ENCODE peak calls at places on chromosome 6, in ten cellular contexts. E is RWPE2; F is A549; W is testis; I is lower lobe of right lung; P is PC-3; R is pancreas; X is CD8-positive, alpha-beta T cell; S is neural progenitor cell; V is heart right ventricle. O is an unnamed sample.

GRCh38 chr6:48744948-48745347 is 634.0 kb upstream of the PTCHD4 start:
- DNase-seq in X (no peak), I (no peak), F (no peak), R (no peak), W (no peak), E (no peak), V (no peak), S (no peak), P (peak; percentile 82), O (peak; percentile 58)

GRCh38 chr6:42493914-42494539 is 42.3 kb upstream of the TRERF1 start:
- DNase-seq in E (no peak), R (no peak), S (no peak), F (no peak), I (no peak), X (no peak), V (no peak), P (no peak), W (no peak), O (no peak)

GRCh38 chr6:109491207-109491938 is 8.4 kb upstream of the ZBTB24 start:
- DNase-seq in X (peak; percentile 27), I (no peak), V (no peak), E (no peak), R (no peak), F (no peak), P (peak; percentile 62), W (no peak), S (no peak), O (peak; percentile 45)

GRCh38 chr6:73079611-73079955 is 145.7 kb downstream of the KHDC1L start:
- DNase-seq in P (peak; percentile 83), R (no peak), E (no peak), V (no peak), S (no peak), I (no peak), X (no peak), F (no peak), W (no peak), O (no peak)

GRCh38 chr6:15411766-15412165 is 165.9 kb downstream of the JARID2 start:
- DNase-seq in I (no peak), X (no peak), S (peak; percentile 47), F (no peak), P (no peak), V (no peak), E (no peak), R (no peak), W (no peak), O (no peak)

GRCh38 chr6:77339926-77340325 is 123.4 kb downstream of the HTR1B start:
- DNase-seq in R (no peak), E (no peak), X (no peak), F (no peak), V (no peak), W (no peak), I (no peak), S (no peak), P (no peak), O (no peak)

GRCh38 chr6:135170849-135171248 is 10.3 kb upstream of the MYB start:
- DNase-seq in E (no peak), R (no peak), F (no peak), P (peak; percentile 21), V (no peak), S (no peak), X (no peak), I (no peak), W (no peak), O (no peak)

GRCh38 chr6:43089467-43089866 is 13.4 kb downstream of the PTK7 start:
- DNase-seq in V (no peak), E (no peak), W (no peak), F (no peak), X (no peak), I (no peak), S (peak; percentile 70), R (no peak), P (no peak), O (no peak)

GRCh38 chr6:161136655-161137054 is 137.2 kb downstream of the AGPAT4 start:
- DNase-seq in E (no peak), F (no peak), V (no peak), W (no peak), X (no peak), S (no peak), I (no peak), R (no peak), P (no peak), O (no peak)

GRCh38 chr6:161135695-161136591 is 137.9 kb downstream of the AGPAT4 start:
- DNase-seq in R (no peak), I (no peak), E (no peak), P (no peak), W (no peak), X (no peak), F (no peak), V (no peak), S (no peak), O (no peak)

GRCh38 chr6:161137839-161138544 is 135.9 kb downstream of the AGPAT4 start:
- DNase-seq in S (no peak), V (no peak), X (no peak), I (no peak), E (no peak), R (no peak), F (no peak), W (no peak), P (peak; percentile 77), O (no peak)

GRCh38 chr6:161138545-161139303 is 135.1 kb downstream of the AGPAT4 start:
- DNase-seq in X (no peak), V (no peak), F (no peak), S (no peak), R (no peak), W (no peak), I (no peak), E (no peak), P (no peak), O (no peak)

GRCh38 chr6:161137320-161137719 is 136.5 kb downstream of the AGPAT4 start:
- DNase-seq in P (no peak), W (no peak), X (no peak), R (no peak), F (no peak), E (no peak), V (no peak), I (no peak), S (no peak), O (no peak)
- H3K4me1 ChIP-seq in P (peaks cover 42% of the 10 kb centered on the region), W (no peaks in the 10 kb centered on the region), X (no peaks in the 10 kb centered on the region), R (no peaks in the 10 kb centered on the region), F (no peaks in the 10 kb centered on the region), E (peaks cover 3% of the 10 kb centered on the region), V (peaks cover 12% of the 10 kb centered on the region), I (no peaks in the 10 kb centered on the region), S (no peaks in the 10 kb centered on the region), O (no peaks in the 10 kb centered on the region)

DNA sequence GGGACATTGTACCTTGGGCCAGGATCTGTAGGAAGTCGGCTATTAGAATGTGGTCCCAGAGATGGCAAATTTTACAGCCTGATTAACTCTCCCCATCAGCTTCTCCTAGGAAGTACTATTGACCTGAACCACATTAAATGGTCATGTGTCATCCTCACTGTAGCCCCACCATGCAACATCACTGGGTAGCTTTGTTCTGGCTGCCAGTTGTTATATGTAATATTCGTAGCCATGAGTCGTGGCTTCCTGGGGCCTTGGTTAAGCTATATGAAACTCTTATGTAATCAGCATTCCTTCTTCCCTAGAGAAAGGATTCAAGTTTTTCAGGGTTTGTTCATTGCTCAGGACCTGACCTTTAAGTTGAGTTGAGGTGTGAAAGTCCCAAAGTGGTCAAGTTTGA is 125.7 kb downstream of the ANKS1A start:
- DNase-seq in I (no peak), X (no peak), F (no peak), E (no peak), P (peak; percentile 82), S (no peak), W (no peak), V (no peak), R (no peak), O (no peak)
- H3K27ac ChIP-seq in I (no peak overlapping the region), X (no peak overlapping the region), F (no peak overlapping the region), E (no peak overlapping the region), P (peak overlapping the region; percentile 78), S (no peak overlapping the region), W (no peak overlapping the region), V (peak overlapping the region; percentile 90), R (no peak overlapping the region), O (no peak overlapping the region)

GRCh38 chr6:85112540-85112939 is 337.3 kb upstream of the NT5E start:
- DNase-seq in P (no peak), X (no peak), F (no peak), V (no peak), I (no peak), E (no peak), W (no peak), S (no peak), R (no peak), O (no peak)

GRCh38 chr6:85114583-85114939 is 335.3 kb upstream of the NT5E start:
- DNase-seq in F (no peak), S (no peak), W (no peak), P (no peak), V (no peak), E (no peak), R (no peak), I (no peak), X (no peak), O (no peak)

GRCh38 chr6:85115876-85116275 is 334.0 kb upstream of the NT5E start:
- DNase-seq in P (no peak), R (no peak), E (no peak), I (no peak), X (no peak), W (no peak), V (no peak), S (no peak), F (no peak), O (no peak)

GRCh38 chr6:85116475-85116874 is 333.4 kb upstream of the NT5E start:
- DNase-seq in V (no peak), I (no peak), S (no peak), P (no peak), W (no peak), X (no peak), F (no peak), R (no peak), E (no peak), O (no peak)

GRCh38 chr6:85113934-85114582 is 335.8 kb upstream of the NT5E start:
- DNase-seq in W (peak; percentile 40), F (no peak), P (no peak), R (no peak), V (no peak), S (no peak), X (no peak), E (no peak), I (no peak), O (peak; percentile 9)
- H3K4me3 ChIP-seq in W (peak overlapping the region; percentile 21), F (no peak overlapping the region), P (no peak overlapping the region), R (no peak overlapping the region), V (no peak overlapping the region), S (no peak overlapping the region), X (no peak overlapping the region), E (no peak overlapping the region), I (peak overlapping the region; percentile 4), O (no peak overlapping the region)

GRCh38 chr6:170238741-170239565 is 51.9 kb downstream of the DLL1 start:
- DNase-seq in V (no peak), E (peak; percentile 47), F (no peak), W (peak; percentile 82), S (no peak), I (no peak), R (peak; percentile 40), P (no peak), X (no peak), O (no peak)
- H3K4me1 ChIP-seq in V (peaks cover 3% of the 10 kb centered on the region), E (no peaks in the 10 kb centered on the region), F (no peaks in the 10 kb centered on the region), W (peaks cover 6% of the 10 kb centered on the region), S (peaks cover 35% of the 10 kb centered on the region), I (no peaks in the 10 kb centered on the region), R (no peaks in the 10 kb centered on the region), P (no peaks in the 10 kb centered on the region), X (no peaks in the 10 kb centered on the region), O (peaks cover 4% of the 10 kb centered on the region)

DNA sequence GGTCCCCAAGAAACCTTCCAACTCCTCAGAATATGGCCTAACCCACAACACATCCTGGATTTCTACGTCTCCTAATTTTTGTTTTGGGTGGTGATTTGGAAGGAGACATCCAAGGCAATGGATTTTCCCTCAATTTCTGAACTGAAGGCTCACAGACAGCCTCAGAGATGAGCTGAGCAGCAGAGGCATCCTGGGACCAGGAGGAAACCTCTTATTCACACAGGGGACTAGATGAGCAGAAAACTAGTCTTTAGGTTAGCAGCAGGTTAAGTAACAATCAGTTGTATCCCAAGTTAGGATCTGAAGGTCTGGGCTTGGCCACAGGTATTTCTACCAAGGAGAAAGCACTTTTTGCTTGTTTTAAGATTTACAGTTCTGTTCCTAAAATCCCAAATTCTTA is 48.8 kb downstream of the GCLC start:
- DNase-seq in F (no peak), X (no peak), I (no peak), S (no peak), P (no peak), E (no peak), R (no peak), W (no peak), V (no peak), O (no peak)
- H3K27ac ChIP-seq in F (peak overlapping the region; percentile 84), X (no peak overlapping the region), I (no peak overlapping the region), S (no peak overlapping the region), P (no peak overlapping the region), E (peak overlapping the region; percentile 49), R (no peak overlapping the region), W (no peak overlapping the region), V (no peak overlapping the region), O (no peak overlapping the region)